ENCODE peak calls at places on chromosomes 6 and 20, in eight cellular contexts. Y, I, X, B, G, R, V and E are unnamed samples.

GRCh38 chr20:11919046-11919445 is 1.4 kb downstream of the BTBD3 start:
- DNase-seq in Y (no peak), I (no peak), X (no peak), B (no peak), G (no peak), R (no peak), V (no peak), E (no peak)

GRCh38 chr20:10453241-10453640 is 18.1 kb downstream of the SLX4IP start:
- DNase-seq in Y (no peak), I (peak), X (peak), B (no peak), G (no peak), R (no peak), V (no peak), E (peak)

GRCh38 chr6:46015119-46015968 is at the start of gene CLIC5:
- DNase-seq in Y (peak), I (peak), X (no peak), B (no peak), G (peak), R (peak), V (no peak), E (peak)

GRCh38 chr6:143529095-143529494 is 17.6 kb upstream of the FUCA2 start:
- DNase-seq in Y (peak), I (no peak), X (peak), B (no peak), G (no peak), R (no peak), V (peak), E (no peak)

GRCh38 chr6:88168362-88168761 is 2.2 kb upstream of the CNR1 start:
- DNase-seq in Y (no peak), I (no peak), X (peak), B (no peak), G (no peak), R (no peak), V (no peak), E (no peak)

GRCh38 chr20:45347936-45348809 is at the start of gene SDC4:
- DNase-seq in Y (peak), I (no peak), X (no peak), B (peak), G (peak), R (peak), V (peak), E (peak)

GRCh38 chr6:128131566-128131965 is 230.7 kb upstream of the THEMIS start:
- DNase-seq in Y (no peak), I (no peak), X (no peak), B (no peak), G (no peak), R (no peak), V (no peak), E (no peak)

GRCh38 chr20:36314734-36315544 is 8.8 kb downstream of the DLGAP4 start:
- DNase-seq in Y (peak), I (no peak), X (no peak), B (no peak), G (no peak), R (no peak), V (no peak), E (peak)

GRCh38 chr20:57622579-57623381 is 2.6 kb upstream of the ZBP1 start:
- DNase-seq in Y (peak), I (peak), X (peak), B (no peak), G (no peak), R (peak), V (no peak), E (peak)

GRCh38 chr6:108120311-108120710 is 45.5 kb upstream of the NR2E1 start:
- DNase-seq in Y (no peak), I (no peak), X (no peak), B (no peak), G (no peak), R (no peak), V (no peak), E (no peak)

GRCh38 chr20:44961024-44961866 is 1.0 kb upstream of the TOMM34 start:
- DNase-seq in Y (no peak), I (no peak), X (no peak), B (no peak), G (no peak), R (no peak), V (no peak), E (no peak)

GRCh38 chr6:42938987-42939809 is 9.9 kb downstream of the CNPY3 start:
- DNase-seq in Y (peak), I (no peak), X (no peak), B (no peak), G (no peak), R (no peak), V (no peak), E (no peak)

GRCh38 chr6:88730602-88731001 is 232.8 kb downstream of the RNGTT start:
- DNase-seq in Y (peak), I (no peak), X (no peak), B (no peak), G (no peak), R (no peak), V (peak), E (no peak)